ENCODE peak calls at places on chromosomes 1 and 21, in nine cellular contexts. I is T-cell; F is C1 segment of cervical spinal cord; Y is HuH-7.5; N is posterior vena cava; L is activated CD4-positive, alpha-beta T cell treated with anti-CD3 and anti-CD28 coated beads for 24 hours; B is stimulated activated CD4-positive, alpha-beta T cell treated with anti-CD3 and anti-CD28 coated beads, Interleukin-1b, Interleukin-23, amount 100 ng/mL, for 24 hours; E is NCI-H510A treated with DMSO at 0.1 percent for 48 hours; W is uterus. V is an unnamed sample.

GRCh38 chr1:89552481-89553194 is 28.0 kb downstream of the LRRC8B start:
- DNase-seq in W (no peak), B (no peak), F (no peak), L (no peak), E (peak), N (no peak), I (no peak), Y (no peak), V (no peak)

GRCh38 chr1:88877382-88877825 is 14.0 kb downstream of the GTF2B start:
- DNase-seq in B (no peak), L (no peak), N (no peak), E (peak), Y (no peak), F (peak), W (no peak), I (no peak), V (no peak)

GRCh38 chr1:2623571-2624337 is 9.1 kb downstream of the MMEL1 start:
- DNase-seq in L (no peak), N (peak), F (no peak), Y (no peak), B (no peak), W (no peak), I (no peak), E (no peak), V (no peak)

GRCh38 chr1:171107969-171108368 is 17.3 kb downstream of the FMO3 start:
- DNase-seq in L (no peak), B (no peak), E (no peak), Y (no peak), N (no peak), W (no peak), I (no peak), F (no peak), V (no peak)

GRCh38 chr1:26181586-26182371 is 4.5 kb downstream of the CNKSR1 start:
- DNase-seq in E (no peak), L (no peak), I (no peak), F (no peak), N (no peak), B (no peak), Y (no peak), W (no peak), V (no peak)

GRCh38 chr1:240171907-240172306 is 80.2 kb downstream of the FMN2 start:
- DNase-seq in L (no peak), Y (no peak), W (no peak), N (no peak), F (no peak), I (no peak), B (no peak), E (no peak), V (no peak)

GRCh38 chr1:203317429-203318228 is 12.3 kb downstream of the BTG2 start:
- DNase-seq in F (no peak), Y (no peak), N (no peak), L (no peak), E (no peak), B (no peak), W (no peak), I (no peak), V (no peak)

GRCh38 chr1:42807056-42807668 is 9.8 kb upstream of the ERMAP start:
- DNase-seq in F (no peak), L (no peak), Y (no peak), E (no peak), I (no peak), W (no peak), B (no peak), N (no peak), V (no peak)

GRCh38 chr21:45995686-45996179 is 14.2 kb downstream of the COL6A1 start:
- DNase-seq in Y (no peak), I (no peak), W (peak), N (peak), F (no peak), L (no peak), B (no peak), E (no peak), V (no peak)

GRCh38 chr21:18951291-18952038 is 547.9 kb upstream of the TMPRSS15 start:
- DNase-seq in B (no peak), W (no peak), L (no peak), I (no peak), E (peak), N (no peak), F (no peak), Y (no peak), V (no peak)

GRCh38 chr1:184069675-184070074 is 18.1 kb downstream of the TSEN15 start:
- DNase-seq in L (no peak), B (no peak), Y (no peak), E (no peak), I (no peak), W (no peak), F (no peak), N (no peak), V (no peak)

GRCh38 chr1:24189528-24189927 is 2.4 kb upstream of the IFNLR1 start:
- DNase-seq in N (no peak), L (no peak), F (no peak), Y (no peak), W (no peak), B (no peak), I (no peak), E (no peak), V (no peak)

GRCh38 chr1:203147376-203147775 is 19.9 kb downstream of the ADORA1 start:
- DNase-seq in F (peak), B (no peak), W (no peak), I (no peak), N (no peak), E (no peak), Y (no peak), L (no peak), V (no peak)

GRCh38 chr1:119758584-119758983 is 10.1 kb downstream of the HMGCS2 start:
- DNase-seq in E (no peak), B (no peak), N (no peak), I (no peak), L (no peak), F (no peak), W (no peak), Y (no peak), V (no peak)

GRCh38 chr1:29713857-29714256 is 477.5 kb downstream of the PTPRU start:
- DNase-seq in B (no peak), Y (no peak), F (no peak), W (no peak), I (no peak), L (no peak), N (no peak), E (no peak), V (no peak)

GRCh38 chr1:51666463-51666862 is 49.6 kb downstream of the OSBPL9 start:
- DNase-seq in E (no peak), W (no peak), I (no peak), N (no peak), B (no peak), L (no peak), F (no peak), Y (no peak), V (no peak)

GRCh38 chr1:194150242-194150641 is 963.8 kb upstream of the B3GALT2 start:
- DNase-seq in W (no peak), Y (no peak), L (no peak), I (no peak), E (no peak), B (no peak), N (no peak), F (no peak), V (no peak)

GRCh38 chr1:207251066-207251465 is 70.4 kb upstream of the CD55 start:
- DNase-seq in E (no peak), B (no peak), L (no peak), W (no peak), N (no peak), I (no peak), Y (no peak), F (no peak), V (no peak)

GRCh38 chr1:105556266-105556665 is 1500.2 kb upstream of the PRMT6 start:
- DNase-seq in W (no peak), N (no peak), E (no peak), F (no peak), B (no peak), Y (no peak), L (no peak), I (no peak), V (no peak)

GRCh38 chr1:26021647-26022403 is at the start of gene EXTL1:
- DNase-seq in E (peak), L (no peak), Y (no peak), F (peak), W (peak), I (no peak), B (no peak), N (no peak), V (no peak)

GRCh38 chr1:10514490-10515235 is 39.9 kb downstream of the PEX14 start:
- DNase-seq in E (peak), W (no peak), N (no peak), F (no peak), I (no peak), B (no peak), Y (no peak), L (no peak), V (no peak)

GRCh38 chr1:10795305-10796021 is 983 bp downstream of the CASZ1 start:
- DNase-seq in F (no peak), I (no peak), N (no peak), W (no peak), Y (no peak), B (no peak), E (no peak), L (no peak), V (no peak)

GRCh38 chr1:5198328-5198727 is 543.9 kb downstream of the AJAP1 start:
- DNase-seq in E (no peak), I (no peak), N (no peak), L (no peak), B (no peak), F (no peak), W (no peak), Y (no peak), V (no peak)

GRCh38 chr1:31605908-31606427 is 11.5 kb upstream of the HCRTR1 start:
- DNase-seq in Y (no peak), N (peak), F (no peak), I (no peak), L (no peak), E (no peak), W (no peak), B (no peak), V (no peak)

GRCh38 chr1:67479146-67479891 is 49.1 kb upstream of the SERBP1 start:
- DNase-seq in E (no peak), B (no peak), L (no peak), Y (no peak), I (no peak), W (peak), F (peak), N (no peak), V (no peak)

GRCh38 chr1:54885863-54886723 is 902 bp downstream of the DHCR24 start:
- DNase-seq in I (no peak), W (no peak), L (no peak), E (peak), Y (no peak), N (no peak), F (peak), B (no peak), V (no peak)

GRCh38 chr1:21842606-21843162 is 30.6 kb downstream of the LDLRAD2 start:
- DNase-seq in F (no peak), I (no peak), B (no peak), N (no peak), Y (no peak), W (peak), L (no peak), E (no peak), V (no peak)

GRCh38 chr21:24955275-24955961 is 651.9 kb downstream of the MRPL39 start:
- DNase-seq in I (no peak), F (no peak), W (no peak), B (no peak), L (no peak), E (no peak), N (no peak), Y (no peak), V (no peak)

GRCh38 chr1:247401310-247402098 is 14.5 kb upstream of the NLRP3 start:
- DNase-seq in L (no peak), Y (no peak), E (peak), N (no peak), W (no peak), B (no peak), I (no peak), F (no peak), V (no peak)

GRCh38 chr1:174262747-174263241 is 103.5 kb downstream of the RABGAP1L start:
- DNase-seq in E (peak), I (no peak), B (no peak), N (no peak), Y (peak), W (no peak), L (no peak), F (peak), V (no peak)

GRCh38 chr1:182615468-182616129 is 11.4 kb upstream of the RGS16 start:
- DNase-seq in N (peak), Y (no peak), L (no peak), F (peak), W (peak), E (peak), I (peak), B (no peak), V (peak)

GRCh38 chr1:99465176-99465900 is 180.6 kb upstream of the PALMD start:
- DNase-seq in F (no peak), W (no peak), E (no peak), L (no peak), B (no peak), N (no peak), I (no peak), Y (no peak), V (no peak)

GRCh38 chr1:53893999-53894636 is at the start of gene DIO1:
- DNase-seq in F (no peak), B (no peak), Y (no peak), I (no peak), W (no peak), N (no peak), E (peak), L (no peak), V (no peak)

GRCh38 chr1:24966724-24967346 is 36.8 kb upstream of the RUNX3 start:
- DNase-seq in E (no peak), F (no peak), N (no peak), Y (no peak), I (peak), L (peak), B (peak), W (no peak), V (peak)

V was measured in effector CD4-positive, alpha-beta T cell.